ENCODE peak calls at places on chromosome 7, in four cellular contexts. L, D, B and H are unnamed samples.

GRCh38 chr7:80724249-80724871 is 85.9 kb downstream of the CD36 start:
- DNase-seq in D (no peak), L (no peak), B (no peak), H (no peak)

GRCh38 chr7:106062521-106062931 is 49.6 kb downstream of the SYPL1 start:
- DNase-seq in D (no peak), L (no peak), B (no peak), H (no peak)

GRCh38 chr7:100801833-100802568 is 25.3 kb downstream of the EPHB4 start:
- DNase-seq in L (peak), D (peak), B (no peak), H (peak)

GRCh38 chr7:128845987-128846386 is 15.8 kb downstream of the FLNC start:
- DNase-seq in D (no peak), B (no peak), L (no peak), H (no peak)

GRCh38 chr7:34042406-34042805 is 137.1 kb downstream of the BMPER start:
- DNase-seq in L (no peak), B (no peak), D (peak), H (no peak)

GRCh38 chr7:140304071-140304799 is 94.1 kb downstream of the SLC37A3 start:
- DNase-seq in B (no peak), L (no peak), D (peak), H (no peak)

GRCh38 chr7:29564455-29565185 is 985 bp downstream of the PRR15 start:
- DNase-seq in B (peak), L (peak), D (peak), H (peak)

GRCh38 chr7:6163402-6163801 is 109.0 kb downstream of the CYTH3 start:
- DNase-seq in L (peak), B (no peak), D (no peak), H (no peak)

GRCh38 chr7:142782922-142783900 is 12.4 kb downstream of the PRSS2 start:
- DNase-seq in B (peak), D (peak), L (peak), H (peak)

GRCh38 chr7:50304911-50305621 is 550 bp downstream of the IKZF1 start:
- DNase-seq in L (no peak), D (no peak), B (no peak), H (no peak)

GRCh38 chr7:41404375-41405074 is 298.4 kb downstream of the INHBA start:
- DNase-seq in D (no peak), L (no peak), B (no peak), H (no peak)

GRCh38 chr7:1624999-1625927 is 44.8 kb upstream of the ELFN1 start:
- DNase-seq in L (no peak), D (no peak), B (no peak), H (no peak)

GRCh38 chr7:102205915-102206314 is 80.8 kb upstream of the SH2B2 start:
- DNase-seq in D (no peak), L (no peak), B (no peak), H (no peak)

GRCh38 chr7:35846816-35847412 is 46.1 kb downstream of the SEPTIN7 start:
- DNase-seq in L (no peak), B (no peak), D (no peak), H (no peak)

GRCh38 chr7:48301201-48301600 is 129.9 kb downstream of the ABCA13 start:
- DNase-seq in B (no peak), L (no peak), D (peak), H (no peak)

GRCh38 chr7:157371296-157371695 is 34.5 kb downstream of the DNAJB6 start:
- DNase-seq in D (no peak), L (no peak), B (no peak), H (no peak)

GRCh38 chr7:99243751-99244337 is 28.8 kb upstream of the MYH16 start:
- DNase-seq in L (no peak), B (no peak), D (no peak), H (no peak)

GRCh38 chr7:111329367-111330234 is 232.7 kb downstream of the IMMP2L start:
- DNase-seq in L (no peak), D (peak), B (no peak), H (no peak)

GRCh38 chr7:30681262-30682130 is 760 bp downstream of the CRHR2 start:
- DNase-seq in D (no peak), L (peak), B (no peak), H (no peak)

GRCh38 chr7:79406371-79406770 is 47.1 kb downstream of the MAGI2 start:
- DNase-seq in L (no peak), B (no peak), D (no peak), H (no peak)

GRCh38 chr7:157539521-157539920 is 202.7 kb downstream of the DNAJB6 start:
- DNase-seq in D (no peak), B (peak), L (peak), H (no peak)

GRCh38 chr7:92875719-92876118 is 39.3 kb upstream of the CDK6 start:
- DNase-seq in B (no peak), D (no peak), L (no peak), H (no peak)

GRCh38 chr7:98559958-98560357 is 57.1 kb upstream of the NPTX2 start:
- DNase-seq in D (no peak), L (no peak), B (no peak), H (no peak)

GRCh38 chr7:21902240-21902639 is 43.5 kb downstream of the CDCA7L start:
- DNase-seq in L (no peak), B (no peak), D (peak), H (no peak)